ENCODE peak calls at places on chromosomes 5 and 9, in four cellular contexts. V is gastrocnemius medialis, F is GM23338, S is aorta. W is an unnamed sample. For H3K4me1, the result is how much of the 10 kb centered on the place peaks cover.

GRCh38 chr5:108560581-108560980 is 178.7 kb upstream of the FBXL17 start:
- DNase-seq in F (no peak), V (peak), S (no peak), W (no peak)

GRCh38 chr5:108749130-108749861 is 1.6 kb downstream of the FER start:
- DNase-seq in S (no peak), F (peak), V (no peak), W (peak)

GRCh38 chr5:154654484-154655375 is 100.4 kb upstream of the LARP1 start:
- DNase-seq in V (no peak), S (no peak), F (no peak), W (no peak)

GRCh38 chr9:133854048-133854447 is 115.9 kb upstream of the SARDH start:
- DNase-seq in F (no peak), S (no peak), V (no peak), W (no peak)

GRCh38 chr9:72203205-72203803 is 54.1 kb downstream of the GDA start:
- DNase-seq in F (peak), S (no peak), V (no peak), W (no peak)

GRCh38 chr5:62385136-62385535 is 18.6 kb downstream of the DIMT1 start:
- DNase-seq in F (no peak), S (no peak), V (no peak), W (no peak)

GRCh38 chr5:59543826-59544442 is 349.6 kb downstream of the PDE4D start:
- DNase-seq in V (peak), S (no peak), F (peak), W (no peak)

GRCh38 chr5:96079962-96080361 is 118.3 kb upstream of the ELL2 start:
- DNase-seq in F (no peak), V (no peak), S (no peak), W (no peak)

GRCh38 chr9:125536184-125537152 is 170.5 kb downstream of the MAPKAP1 start:
- DNase-seq in S (no peak), F (no peak), V (no peak), W (no peak)

DNA sequence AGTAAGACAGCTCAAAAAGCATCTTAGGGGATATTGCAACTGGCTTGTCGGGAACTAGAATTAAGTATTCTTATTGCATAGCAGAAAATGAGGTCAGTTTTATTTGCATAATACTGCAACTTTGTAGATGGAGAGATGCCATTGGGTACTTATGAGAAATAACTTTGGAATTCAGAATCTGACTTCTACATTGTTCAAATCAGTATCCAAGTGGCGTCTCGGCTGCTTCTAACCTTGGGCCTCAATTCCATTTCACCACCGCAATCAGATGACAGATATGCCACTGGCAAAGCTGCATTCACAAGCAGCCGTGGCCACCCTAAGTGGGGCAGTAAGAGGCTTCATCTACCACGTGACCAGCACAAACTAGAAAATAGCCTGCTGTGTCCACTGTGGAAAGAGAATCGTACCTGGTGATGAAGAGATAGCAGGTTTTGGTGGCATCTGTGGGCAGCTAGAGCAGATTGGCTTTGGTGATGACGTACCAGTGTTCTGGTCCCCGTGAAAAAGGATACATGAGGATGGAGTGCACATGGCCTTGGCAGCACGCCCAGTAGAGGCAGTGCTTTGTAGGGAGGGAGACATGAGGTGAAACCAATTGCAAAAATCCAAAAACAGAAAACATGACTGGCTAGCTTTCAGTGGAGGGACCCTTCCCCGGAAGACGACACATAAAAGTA is 116.6 kb downstream of the KLHL3 start:
- DNase-seq in S (peak), V (peak), F (no peak), W (no peak)
- H3K27ac ChIP-seq in S (peak), V (no peak), F (no peak), W (no peak)

DNA sequence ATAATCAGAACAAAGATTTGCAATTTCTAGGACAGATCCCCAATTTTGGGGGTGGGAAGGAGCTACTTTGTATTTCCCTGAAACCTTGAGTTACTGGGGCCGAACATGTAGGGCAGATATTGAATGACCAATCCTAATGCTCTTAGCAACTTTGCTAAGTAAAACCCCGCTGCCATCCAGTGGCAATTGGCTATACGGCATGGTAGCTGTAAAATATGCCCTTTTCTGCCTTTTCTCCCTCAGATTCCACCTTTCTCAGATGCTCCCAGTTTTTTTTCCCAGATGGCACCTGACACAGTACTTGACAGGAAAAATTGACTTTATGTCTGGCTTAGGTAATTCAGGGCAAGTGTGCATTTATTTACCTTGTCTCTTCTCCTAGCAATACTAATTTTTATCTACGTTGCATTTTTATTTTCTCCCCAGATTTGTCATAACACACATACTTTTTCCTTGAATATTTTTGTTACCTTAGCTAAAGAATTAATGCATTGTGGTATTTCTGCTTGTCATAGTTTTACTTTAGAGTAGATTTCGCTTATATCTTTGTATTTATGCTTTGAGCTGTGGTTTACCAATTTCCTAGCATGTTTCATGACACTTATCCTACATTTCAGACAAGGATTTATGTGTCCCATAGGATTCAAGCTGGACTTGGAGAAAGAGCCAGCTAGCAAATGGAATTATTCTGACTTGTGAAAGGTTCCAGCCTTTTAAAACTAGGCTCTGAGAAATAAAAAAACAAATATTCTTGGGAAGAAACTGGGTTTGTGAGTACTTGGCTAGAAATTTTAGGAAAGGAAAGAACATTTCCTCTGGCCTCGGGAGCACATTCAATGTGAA is 37.3 kb downstream of the PIK3R1 start:
- DNase-seq in F (peak), S (no peak), V (peak), W (no peak)
- H3K4me1 ChIP-seq in F (under half), S (under half), V (half or more), W (half or more)

GRCh38 chr5:142820447-142820846 is 50.3 kb downstream of the ARHGAP26 start:
- DNase-seq in S (no peak), F (no peak), V (no peak), W (no peak)
- H3K4me3 ChIP-seq in S (no peak), F (no peak), V (no peak), W (no peak)

GRCh38 chr5:142853682-142854081 is 83.5 kb downstream of the ARHGAP26 start:
- DNase-seq in V (no peak), S (no peak), F (no peak), W (no peak)

GRCh38 chr5:142852799-142853198 is 82.6 kb downstream of the ARHGAP26 start:
- DNase-seq in V (no peak), S (no peak), F (no peak), W (no peak)

GRCh38 chr5:142859037-142859436 is 88.9 kb downstream of the ARHGAP26 start:
- DNase-seq in F (no peak), V (no peak), S (no peak), W (no peak)

GRCh38 chr5:142857405-142857804 is 87.2 kb downstream of the ARHGAP26 start:
- DNase-seq in F (no peak), S (no peak), V (no peak), W (no peak)

DNA sequence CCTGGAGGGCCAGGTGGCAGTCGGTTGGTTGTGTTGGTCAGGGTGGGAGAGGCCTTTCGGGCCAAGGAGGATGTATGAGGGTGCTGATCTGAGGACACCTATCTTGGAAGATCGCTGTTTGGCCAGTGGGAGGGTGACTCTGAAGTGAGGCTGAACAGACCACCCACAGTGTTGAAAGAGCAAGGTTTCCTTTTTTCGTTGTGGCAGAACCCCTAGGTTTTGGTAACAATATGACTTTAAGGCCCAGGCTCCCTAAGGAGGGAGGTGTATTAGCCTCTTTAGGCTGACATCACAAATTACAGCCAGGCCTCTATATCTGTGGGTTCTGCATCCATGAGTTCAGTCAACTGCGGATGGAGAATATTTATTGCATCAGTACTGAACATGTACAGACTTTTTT is 86.1 kb downstream of the ARHGAP26 start:
- DNase-seq in V (no peak), S (no peak), F (no peak), W (no peak)
- H3K27ac ChIP-seq in V (no peak), S (no peak), F (no peak), W (no peak)

W was measured in CD4-positive, alpha-beta memory T cell.